ENCODE peak calls at places on chromosomes 13 and 19, in eight cellular contexts. One of them, this sample, is unnamed.
A peak's percentile ranks its signal among the peaks of the same experiment; 100 is the strongest.

GRCh38 chr13:39012608-39013007 is 22.0 kb upstream of the STOML3 start:
- DNase-seq in left lung: no peak
- DNase-seq in upper lobe of left lung: no peak
- DNase-seq in neural progenitor cell: peak; percentile 52
- DNase-seq in astrocyte: no peak
- DNase-seq in CD8-positive, alpha-beta T cell: no peak
- DNase-seq in HepG2: no peak
- DNase-seq in brain microvascular endothelial cell: no peak
- DNase-seq in this sample: no peak

GRCh38 chr19:36488816-36489138 is 584 bp downstream of the ZNF566 start:
- DNase-seq in left lung: no peak
- DNase-seq in upper lobe of left lung: peak; percentile 26
- DNase-seq in neural progenitor cell: peak; percentile 18
- DNase-seq in astrocyte: no peak
- DNase-seq in CD8-positive, alpha-beta T cell: no peak
- DNase-seq in HepG2: peak; percentile 39
- DNase-seq in brain microvascular endothelial cell: peak; percentile 3
- DNase-seq in this sample: no peak

GRCh38 chr13:27516103-27516502 is 65.7 kb upstream of the MTIF3 start:
- DNase-seq in left lung: no peak
- DNase-seq in upper lobe of left lung: no peak
- DNase-seq in neural progenitor cell: no peak
- DNase-seq in astrocyte: no peak
- DNase-seq in CD8-positive, alpha-beta T cell: no peak
- DNase-seq in HepG2: no peak
- DNase-seq in brain microvascular endothelial cell: no peak
- DNase-seq in this sample: no peak

GRCh38 chr13:25732146-25732865 is 319.5 kb downstream of the SHISA2 start:
- DNase-seq in left lung: no peak
- DNase-seq in upper lobe of left lung: no peak
- DNase-seq in neural progenitor cell: no peak
- DNase-seq in astrocyte: peak; percentile 83
- DNase-seq in CD8-positive, alpha-beta T cell: no peak
- DNase-seq in HepG2: no peak
- DNase-seq in brain microvascular endothelial cell: peak; percentile 92
- DNase-seq in this sample: no peak

GRCh38 chr19:48830088-48830487 is 6.2 kb downstream of the HSD17B14 start:
- DNase-seq in left lung: no peak
- DNase-seq in upper lobe of left lung: no peak
- DNase-seq in neural progenitor cell: no peak
- DNase-seq in astrocyte: no peak
- DNase-seq in CD8-positive, alpha-beta T cell: no peak
- DNase-seq in HepG2: no peak
- DNase-seq in brain microvascular endothelial cell: no peak
- DNase-seq in this sample: no peak

GRCh38 chr13:36282818-36283432 is 14.7 kb downstream of the CCDC169 start:
- DNase-seq in left lung: no peak
- DNase-seq in upper lobe of left lung: no peak
- DNase-seq in neural progenitor cell: peak; percentile 41
- DNase-seq in astrocyte: peak; percentile 28
- DNase-seq in CD8-positive, alpha-beta T cell: no peak
- DNase-seq in HepG2: peak; percentile 17
- DNase-seq in brain microvascular endothelial cell: no peak
- DNase-seq in this sample: no peak

GRCh38 chr13:94309997-94310842 is 169.3 kb downstream of the DCT start:
- DNase-seq in left lung: no peak
- DNase-seq in upper lobe of left lung: no peak
- DNase-seq in neural progenitor cell: no peak
- DNase-seq in astrocyte: peak; percentile 96
- DNase-seq in CD8-positive, alpha-beta T cell: no peak
- DNase-seq in HepG2: no peak
- DNase-seq in brain microvascular endothelial cell: peak; percentile 79
- DNase-seq in this sample: no peak

GRCh38 chr13:32423592-32423991 is 4.3 kb downstream of the N4BP2L1 start:
- DNase-seq in left lung: no peak
- DNase-seq in upper lobe of left lung: no peak
- DNase-seq in neural progenitor cell: no peak
- DNase-seq in astrocyte: no peak
- DNase-seq in CD8-positive, alpha-beta T cell: no peak
- DNase-seq in HepG2: no peak
- DNase-seq in brain microvascular endothelial cell: no peak
- DNase-seq in this sample: no peak

GRCh38 chr13:48993150-48993549 is 17.4 kb downstream of the FNDC3A start:
- DNase-seq in left lung: no peak
- DNase-seq in upper lobe of left lung: no peak
- DNase-seq in neural progenitor cell: no peak
- DNase-seq in astrocyte: no peak
- DNase-seq in CD8-positive, alpha-beta T cell: no peak
- DNase-seq in HepG2: no peak
- DNase-seq in brain microvascular endothelial cell: no peak
- DNase-seq in this sample: no peak

GRCh38 chr19:12580180-12580694 is 29.0 kb upstream of the ZNF564 start:
- DNase-seq in left lung: no peak
- DNase-seq in upper lobe of left lung: no peak
- DNase-seq in neural progenitor cell: no peak
- DNase-seq in astrocyte: peak; percentile 76
- DNase-seq in CD8-positive, alpha-beta T cell: no peak
- DNase-seq in HepG2: peak; percentile 78
- DNase-seq in brain microvascular endothelial cell: peak; percentile 16
- DNase-seq in this sample: no peak

GRCh38 chr13:53408847-53409568 is 380.4 kb downstream of the OLFM4 start:
- DNase-seq in left lung: no peak
- DNase-seq in upper lobe of left lung: no peak
- DNase-seq in neural progenitor cell: no peak
- DNase-seq in astrocyte: no peak
- DNase-seq in CD8-positive, alpha-beta T cell: no peak
- DNase-seq in HepG2: no peak
- DNase-seq in brain microvascular endothelial cell: no peak
- DNase-seq in this sample: no peak

GRCh38 chr19:15374796-15375440 is 4.7 kb downstream of the AKAP8 start:
- DNase-seq in left lung: no peak
- DNase-seq in upper lobe of left lung: no peak
- DNase-seq in neural progenitor cell: no peak
- DNase-seq in astrocyte: no peak
- DNase-seq in CD8-positive, alpha-beta T cell: no peak
- DNase-seq in HepG2: no peak
- DNase-seq in brain microvascular endothelial cell: no peak
- DNase-seq in this sample: no peak

GRCh38 chr19:11382898-11383705 is 1.0 kb downstream of the EPOR start:
- DNase-seq in left lung: peak; percentile 74
- DNase-seq in upper lobe of left lung: peak; percentile 81
- DNase-seq in neural progenitor cell: peak; percentile 68
- DNase-seq in astrocyte: no peak
- DNase-seq in CD8-positive, alpha-beta T cell: no peak
- DNase-seq in HepG2: peak; percentile 70
- DNase-seq in brain microvascular endothelial cell: no peak
- DNase-seq in this sample: peak; percentile 60

GRCh38 chr19:58229255-58229639 is 533 bp downstream of the ZNF544 start:
- DNase-seq in left lung: no peak
- DNase-seq in upper lobe of left lung: no peak
- DNase-seq in neural progenitor cell: peak; percentile 65
- DNase-seq in astrocyte: peak; percentile 14
- DNase-seq in CD8-positive, alpha-beta T cell: no peak
- DNase-seq in HepG2: peak; percentile 30
- DNase-seq in brain microvascular endothelial cell: peak; percentile 33
- DNase-seq in this sample: no peak

GRCh38 chr13:25738342-25738771 is 313.5 kb downstream of the SHISA2 start:
- DNase-seq in left lung: no peak
- DNase-seq in upper lobe of left lung: no peak
- DNase-seq in neural progenitor cell: no peak
- DNase-seq in astrocyte: peak; percentile 70
- DNase-seq in CD8-positive, alpha-beta T cell: no peak
- DNase-seq in HepG2: no peak
- DNase-seq in brain microvascular endothelial cell: peak; percentile 46
- DNase-seq in this sample: no peak

GRCh38 chr19:41575998-41576397 is at the start of gene CEACAM21:
- DNase-seq in left lung: peak; percentile 81
- DNase-seq in upper lobe of left lung: peak; percentile 89
- DNase-seq in neural progenitor cell: no peak
- DNase-seq in astrocyte: no peak
- DNase-seq in CD8-positive, alpha-beta T cell: no peak
- DNase-seq in HepG2: no peak
- DNase-seq in brain microvascular endothelial cell: no peak
- DNase-seq in this sample: no peak

GRCh38 chr13:71722206-71722605 is 144.8 kb downstream of the DACH1 start:
- DNase-seq in left lung: no peak
- DNase-seq in upper lobe of left lung: no peak
- DNase-seq in neural progenitor cell: no peak
- DNase-seq in astrocyte: peak; percentile 22
- DNase-seq in CD8-positive, alpha-beta T cell: no peak
- DNase-seq in HepG2: no peak
- DNase-seq in brain microvascular endothelial cell: no peak
- DNase-seq in this sample: no peak

GRCh38 chr13:45742985-45743384 is 40.9 kb downstream of the CBY2 start:
- DNase-seq in left lung: no peak
- DNase-seq in upper lobe of left lung: no peak
- DNase-seq in neural progenitor cell: no peak
- DNase-seq in astrocyte: no peak
- DNase-seq in CD8-positive, alpha-beta T cell: no peak
- DNase-seq in HepG2: no peak
- DNase-seq in brain microvascular endothelial cell: no peak
- DNase-seq in this sample: no peak

GRCh38 chr13:20525144-20525600 is 485 bp downstream of the CRYL1 start:
- DNase-seq in left lung: peak; percentile 43
- DNase-seq in upper lobe of left lung: peak; percentile 44
- DNase-seq in neural progenitor cell: peak; percentile 54
- DNase-seq in astrocyte: no peak
- DNase-seq in CD8-positive, alpha-beta T cell: no peak
- DNase-seq in HepG2: peak; percentile 15
- DNase-seq in brain microvascular endothelial cell: no peak
- DNase-seq in this sample: peak; percentile 50

GRCh38 chr19:6210721-6211600 is 68.8 kb downstream of the MLLT1 start:
- DNase-seq in left lung: peak; percentile 22
- DNase-seq in upper lobe of left lung: no peak
- DNase-seq in neural progenitor cell: no peak
- DNase-seq in astrocyte: no peak
- DNase-seq in CD8-positive, alpha-beta T cell: no peak
- DNase-seq in HepG2: no peak
- DNase-seq in brain microvascular endothelial cell: no peak
- DNase-seq in this sample: no peak

GRCh38 chr13:50198508-50198907 is 183.3 kb downstream of the KCNRG start:
- DNase-seq in left lung: no peak
- DNase-seq in upper lobe of left lung: no peak
- DNase-seq in neural progenitor cell: no peak
- DNase-seq in astrocyte: no peak
- DNase-seq in CD8-positive, alpha-beta T cell: no peak
- DNase-seq in HepG2: no peak
- DNase-seq in brain microvascular endothelial cell: peak; percentile 39
- DNase-seq in this sample: no peak

GRCh38 chr13:94063096-94063495 is 416.4 kb downstream of the DCT start:
- DNase-seq in left lung: no peak
- DNase-seq in upper lobe of left lung: no peak
- DNase-seq in neural progenitor cell: no peak
- DNase-seq in astrocyte: peak; percentile 56
- DNase-seq in CD8-positive, alpha-beta T cell: no peak
- DNase-seq in HepG2: no peak
- DNase-seq in brain microvascular endothelial cell: peak; percentile 44
- DNase-seq in this sample: no peak

GRCh38 chr19:40241125-40241808 is 14.8 kb upstream of the CCNP start:
- DNase-seq in left lung: no peak
- DNase-seq in upper lobe of left lung: no peak
- DNase-seq in neural progenitor cell: no peak
- DNase-seq in astrocyte: no peak
- DNase-seq in CD8-positive, alpha-beta T cell: no peak
- DNase-seq in HepG2: no peak
- DNase-seq in brain microvascular endothelial cell: no peak
- DNase-seq in this sample: no peak
- H3K27ac ChIP-seq in left lung: no peak overlapping the region
- H3K27ac ChIP-seq in upper lobe of left lung: peak overlapping the region; percentile 58
- H3K27ac ChIP-seq in neural progenitor cell: no peak overlapping the region
- H3K27ac ChIP-seq in astrocyte: no peak overlapping the region
- H3K27ac ChIP-seq in CD8-positive, alpha-beta T cell: no peak overlapping the region
- H3K27ac ChIP-seq in HepG2: no peak overlapping the region
- H3K27ac ChIP-seq in brain microvascular endothelial cell: no peak overlapping the region
- H3K27ac ChIP-seq in this sample: no peak overlapping the region

DNA sequence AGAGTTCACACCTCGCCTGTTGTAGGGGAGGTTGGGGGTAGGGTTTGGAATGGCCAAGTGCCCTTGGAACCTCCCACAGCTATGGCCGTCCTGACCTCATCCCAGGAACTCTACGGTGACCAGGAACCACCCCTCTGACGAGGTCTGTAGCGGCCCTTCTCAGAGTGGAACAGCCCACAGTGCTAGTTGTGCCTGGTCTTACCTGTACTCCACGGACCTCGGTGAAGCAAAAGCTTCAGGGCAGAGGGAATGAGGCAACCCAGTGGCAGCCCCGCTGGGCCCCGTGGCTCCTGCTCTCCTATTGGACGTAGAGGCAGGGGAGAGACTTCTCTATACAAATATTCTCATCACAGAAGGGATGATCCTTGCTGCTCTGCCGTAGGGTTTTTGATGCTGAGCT is 7.1 kb downstream of the TSSK6 start:
- DNase-seq in left lung: no peak
- DNase-seq in upper lobe of left lung: no peak
- DNase-seq in neural progenitor cell: no peak
- DNase-seq in astrocyte: no peak
- DNase-seq in CD8-positive, alpha-beta T cell: no peak
- DNase-seq in HepG2: no peak
- DNase-seq in brain microvascular endothelial cell: no peak
- DNase-seq in this sample: no peak
- H3K27ac ChIP-seq in left lung: no peak overlapping the region
- H3K27ac ChIP-seq in upper lobe of left lung: no peak overlapping the region
- H3K27ac ChIP-seq in neural progenitor cell: no peak overlapping the region
- H3K27ac ChIP-seq in astrocyte: no peak overlapping the region
- H3K27ac ChIP-seq in CD8-positive, alpha-beta T cell: no peak overlapping the region
- H3K27ac ChIP-seq in HepG2: no peak overlapping the region
- H3K27ac ChIP-seq in brain microvascular endothelial cell: no peak overlapping the region
- H3K27ac ChIP-seq in this sample: no peak overlapping the region

GRCh38 chr19:39531834-39532232 is 819 bp downstream of the EID2B start:
- DNase-seq in left lung: no peak
- DNase-seq in upper lobe of left lung: no peak
- DNase-seq in neural progenitor cell: no peak
- DNase-seq in astrocyte: no peak
- DNase-seq in CD8-positive, alpha-beta T cell: no peak
- DNase-seq in HepG2: no peak
- DNase-seq in brain microvascular endothelial cell: no peak
- DNase-seq in this sample: no peak
- H3K27ac ChIP-seq in left lung: peak overlapping the region; percentile 78
- H3K27ac ChIP-seq in upper lobe of left lung: peak overlapping the region; percentile 89
- H3K27ac ChIP-seq in neural progenitor cell: no peak overlapping the region
- H3K27ac ChIP-seq in astrocyte: peak overlapping the region; percentile 73
- H3K27ac ChIP-seq in CD8-positive, alpha-beta T cell: peak overlapping the region; percentile 80
- H3K27ac ChIP-seq in HepG2: peak overlapping the region; percentile 45
- H3K27ac ChIP-seq in brain microvascular endothelial cell: no peak overlapping the region
- H3K27ac ChIP-seq in this sample: no peak overlapping the region

DNA sequence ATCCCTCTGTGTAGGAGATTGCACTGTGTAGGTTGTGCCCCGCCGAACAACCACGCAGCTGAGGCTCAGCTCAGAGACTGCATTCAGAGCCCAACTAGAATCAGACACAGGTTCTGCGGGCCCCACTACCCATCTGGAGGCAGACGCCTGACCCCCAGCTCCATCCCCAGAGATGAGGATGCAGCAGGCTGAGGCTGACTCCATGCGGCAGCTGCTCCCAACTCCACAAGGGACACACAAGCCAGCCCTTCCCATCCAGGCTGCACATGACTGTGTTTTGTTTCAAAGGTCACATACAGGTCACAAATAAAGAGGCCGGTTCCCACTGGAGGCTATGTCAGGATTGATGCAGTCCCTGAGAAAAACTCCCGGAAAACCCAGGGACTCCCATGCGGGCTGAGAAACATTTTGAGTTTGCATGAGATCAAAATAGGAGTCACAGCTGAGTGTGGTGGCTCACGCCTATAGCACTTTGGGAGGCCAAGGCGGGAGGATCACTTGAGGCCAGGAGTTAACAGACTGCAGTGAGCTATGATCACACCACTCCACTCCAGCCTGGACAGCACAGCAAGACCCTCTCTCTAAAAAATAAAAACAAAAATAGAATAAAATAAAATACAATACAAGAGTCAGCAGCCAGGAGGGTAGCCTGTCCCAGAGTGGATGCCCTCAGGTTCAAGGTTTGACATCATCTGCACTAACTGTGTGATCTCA is 14.0 kb downstream of the ELL start:
- DNase-seq in left lung: no peak
- DNase-seq in upper lobe of left lung: no peak
- DNase-seq in neural progenitor cell: no peak
- DNase-seq in astrocyte: no peak
- DNase-seq in CD8-positive, alpha-beta T cell: no peak
- DNase-seq in HepG2: peak; percentile 82
- DNase-seq in brain microvascular endothelial cell: peak; percentile 54
- DNase-seq in this sample: no peak
- H3K27ac ChIP-seq in left lung: peak overlapping the region; percentile 21
- H3K27ac ChIP-seq in upper lobe of left lung: peak overlapping the region; percentile 80
- H3K27ac ChIP-seq in neural progenitor cell: no peak overlapping the region
- H3K27ac ChIP-seq in astrocyte: no peak overlapping the region
- H3K27ac ChIP-seq in CD8-positive, alpha-beta T cell: no peak overlapping the region
- H3K27ac ChIP-seq in HepG2: peak overlapping the region; percentile 51
- H3K27ac ChIP-seq in brain microvascular endothelial cell: no peak overlapping the region
- H3K27ac ChIP-seq in this sample: no peak overlapping the region

This sample was measured in pancreas.